ENCODE peak calls at places on chromosomes 1 and 21, in nine cellular contexts. D is activated T-cell treated with anti-CD3 and anti-CD28 coated beads, Interleukin-2, amount 50 U/mL, for 1 hour; B is nucleus accumbens; U is RCC 7860; I is anterior cingulate cortex; Y is fibroblast of mammary gland; S is NCI-H1436; N is activated gamma-delta T cell treated with Interleukin-2 at 50 U/mL for 16 hours; O is dorsolateral prefrontal cortex. Q is an unnamed sample.

GRCh38 chr1:227166559-227166958 is 151.7 kb downstream of the CDC42BPA start:
- DNase-seq in D (no peak), B (no peak), U (no peak), I (no peak), Y (no peak), S (no peak), N (no peak), O (no peak), Q (no peak)

GRCh38 chr1:206797534-206798383 is 25.5 kb upstream of the IL10 start:
- DNase-seq in D (no peak), B (no peak), U (no peak), I (no peak), Y (no peak), S (no peak), N (peak; percentile 27), O (no peak), Q (no peak)

GRCh38 chr1:159915571-159916239 is 9.6 kb downstream of the TAGLN2 start:
- DNase-seq in D (no peak), B (no peak), U (no peak), I (no peak), Y (no peak), S (no peak), N (no peak), O (no peak), Q (no peak)

GRCh38 chr1:29398431-29398830 is 162.1 kb downstream of the PTPRU start:
- DNase-seq in D (no peak), B (no peak), U (no peak), I (no peak), Y (peak; percentile 79), S (no peak), N (no peak), O (no peak), Q (no peak)

GRCh38 chr1:33382651-33383415 is 48.1 kb downstream of the PHC2 start:
- DNase-seq in D (no peak), B (peak; percentile 68), U (no peak), I (peak; percentile 68), Y (peak; percentile 31), S (no peak), N (no peak), O (peak; percentile 72), Q (no peak)

GRCh38 chr1:154741747-154742495 is 128.2 kb downstream of the KCNN3 start:
- DNase-seq in D (no peak), B (no peak), U (no peak), I (no peak), Y (peak; percentile 28), S (no peak), N (no peak), O (no peak), Q (no peak)

GRCh38 chr21:39911286-39911685 is 44.0 kb downstream of the PCP4 start:
- DNase-seq in D (no peak), B (no peak), U (no peak), I (no peak), Y (no peak), S (peak; percentile 12), N (no peak), O (no peak), Q (no peak)

GRCh38 chr1:100188617-100189016 is 10.6 kb upstream of the LRRC39 start:
- DNase-seq in D (no peak), B (no peak), U (peak; percentile 96), I (peak; percentile 25), Y (peak; percentile 76), S (no peak), N (no peak), O (no peak), Q (peak; percentile 64)

GRCh38 chr1:172041689-172042088 is 200.4 kb downstream of the DNM3 start:
- DNase-seq in D (no peak), B (no peak), U (peak; percentile 23), I (no peak), Y (peak; percentile 49), S (no peak), N (no peak), O (no peak), Q (no peak)

GRCh38 chr1:172971241-172971640 is 79.5 kb downstream of the TNFSF18 start:
- DNase-seq in D (no peak), B (no peak), U (no peak), I (no peak), Y (no peak), S (no peak), N (no peak), O (no peak), Q (no peak)

GRCh38 chr1:62271932-62272728 is 47.1 kb downstream of the KANK4 start:
- DNase-seq in D (peak; percentile 29), B (no peak), U (no peak), I (no peak), Y (no peak), S (peak; percentile 20), N (peak; percentile 38), O (no peak), Q (no peak)

GRCh38 chr1:27176323-27176722 is 21.4 kb upstream of the SLC9A1 start:
- DNase-seq in D (no peak), B (no peak), U (no peak), I (no peak), Y (no peak), S (no peak), N (no peak), O (no peak), Q (no peak)

GRCh38 chr21:37579356-37579755 is 212.8 kb downstream of the DYRK1A start:
- DNase-seq in D (no peak), B (no peak), U (no peak), I (no peak), Y (no peak), S (no peak), N (no peak), O (no peak), Q (no peak)

GRCh38 chr1:41414291-41414690 is 53.1 kb downstream of the FOXO6 start:
- DNase-seq in D (no peak), B (no peak), U (no peak), I (no peak), Y (no peak), S (no peak), N (no peak), O (no peak), Q (no peak)

GRCh38 chr1:9890224-9890731 is 19.8 kb downstream of the CTNNBIP1 start:
- DNase-seq in D (no peak), B (no peak), U (peak; percentile 91), I (no peak), Y (peak; percentile 93), S (no peak), N (no peak), O (no peak), Q (peak; percentile 83)

GRCh38 chr1:26597629-26598039 is 68.1 kb downstream of the RPS6KA1 start:
- DNase-seq in D (no peak), B (no peak), U (peak; percentile 38), I (no peak), Y (peak; percentile 72), S (no peak), N (no peak), O (no peak), Q (peak; percentile 65)

GRCh38 chr1:92922378-92923035 is 38.8 kb downstream of the DIPK1A start:
- DNase-seq in D (no peak), B (no peak), U (peak; percentile 62), I (no peak), Y (peak; percentile 72), S (no peak), N (no peak), O (no peak), Q (peak; percentile 27)

GRCh38 chr1:54857066-54857660 is 29.8 kb downstream of the DHCR24 start:
- DNase-seq in D (no peak), B (no peak), U (no peak), I (no peak), Y (no peak), S (no peak), N (no peak), O (no peak), Q (no peak)

GRCh38 chr1:44421374-44422028 is 16.4 kb downstream of the RNF220 start:
- DNase-seq in D (no peak), B (no peak), U (no peak), I (no peak), Y (no peak), S (no peak), N (no peak), O (no peak), Q (no peak)

GRCh38 chr1:228073870-228074545 is 8.5 kb upstream of the ARF1 start:
- DNase-seq in D (no peak), B (no peak), U (no peak), I (no peak), Y (no peak), S (peak; percentile 37), N (no peak), O (no peak), Q (no peak)

GRCh38 chr21:14536929-14537328 is 9.2 kb downstream of the SAMSN1 start:
- DNase-seq in D (no peak), B (no peak), U (no peak), I (no peak), Y (no peak), S (no peak), N (no peak), O (no peak), Q (no peak)

GRCh38 chr1:210437781-210438180 is 109.1 kb downstream of the HHAT start:
- DNase-seq in D (no peak), B (no peak), U (no peak), I (no peak), Y (no peak), S (no peak), N (no peak), O (no peak), Q (no peak)

GRCh38 chr1:201791775-201792166 is 37.2 kb upstream of the IPO9 start:
- DNase-seq in D (no peak), B (no peak), U (peak; percentile 51), I (no peak), Y (peak; percentile 77), S (no peak), N (no peak), O (no peak), Q (peak; percentile 24)